ENCODE peak calls at places on chromosomes 1 and 21, in nine cellular contexts. K is effector memory CD4-positive, alpha-beta T cell; L is HepG2; P is fibroblast of lung; F is coronary artery; M is right cardiac atrium; R is neuronal stem cell; A is heart left ventricle; E is CD4-positive, alpha-beta T cell. T is an unnamed sample.

GRCh38 chr1:155104605-155105534 is 22.8 kb upstream of the EFNA1 start:
- DNase-seq in K (no peak), A (no peak), P (no peak), L (no peak), R (no peak), M (no peak), E (no peak), F (no peak), T (no peak)

GRCh38 chr1:240501115-240501514 is 110.8 kb downstream of the GREM2 start:
- DNase-seq in F (no peak), K (no peak), M (no peak), P (peak), E (no peak), R (no peak), A (no peak), L (no peak), T (no peak)

GRCh38 chr1:24009406-24009805 is 29.3 kb upstream of the SRSF10 start:
- DNase-seq in E (no peak), A (no peak), R (no peak), F (no peak), L (peak), K (no peak), P (peak), M (no peak), T (no peak)

GRCh38 chr1:56331207-56331891 is 248.0 kb downstream of the PLPP3 start:
- DNase-seq in E (no peak), F (no peak), A (no peak), L (peak), M (no peak), R (no peak), P (no peak), K (no peak), T (no peak)

GRCh38 chr1:214637722-214638473 is 34.9 kb downstream of the CENPF start:
- DNase-seq in P (peak), M (no peak), F (no peak), L (peak), E (peak), K (no peak), R (no peak), A (no peak), T (peak)

GRCh38 chr1:2174348-2175054 is 20.1 kb downstream of the FAAP20 start:
- DNase-seq in F (peak), L (peak), A (peak), M (peak), P (peak), R (peak), E (peak), K (no peak), T (peak)

GRCh38 chr1:8015809-8016165 is 10.3 kb downstream of the ERRFI1 start:
- DNase-seq in K (no peak), R (no peak), A (peak), M (peak), L (no peak), P (peak), F (no peak), E (no peak), T (no peak)

GRCh38 chr1:171794085-171794484 is 12.6 kb downstream of the METTL13 start:
- DNase-seq in F (no peak), P (peak), A (no peak), M (no peak), R (no peak), K (no peak), E (no peak), L (peak), T (peak)

GRCh38 chr1:215082532-215083407 is at the start of gene KCNK2:
- DNase-seq in K (no peak), F (no peak), R (peak), E (no peak), M (no peak), L (no peak), A (no peak), P (peak), T (no peak)

GRCh38 chr1:213987422-213987875 is 324 bp upstream of the PROX1 start:
- DNase-seq in P (no peak), E (no peak), L (no peak), R (no peak), F (no peak), M (peak), K (no peak), A (peak), T (no peak)

GRCh38 chr1:98452162-98452561 is 209.4 kb upstream of the SNX7 start:
- DNase-seq in K (no peak), L (no peak), F (no peak), P (no peak), A (no peak), R (no peak), M (no peak), E (no peak), T (no peak)

GRCh38 chr1:11736746-11737639 is 1.1 kb downstream of the AGTRAP start:
- DNase-seq in A (peak), L (peak), P (peak), R (no peak), E (peak), K (peak), M (peak), F (no peak), T (peak)

GRCh38 chr1:184299076-184299790 is 87.6 kb upstream of the C1orf21 start:
- DNase-seq in P (peak), R (no peak), L (no peak), K (no peak), M (no peak), F (no peak), E (no peak), A (no peak), T (no peak)

GRCh38 chr21:35829014-35829525 is 231.3 kb downstream of the SETD4 start:
- DNase-seq in A (no peak), K (no peak), L (no peak), F (no peak), M (no peak), R (no peak), P (no peak), E (no peak), T (no peak)

DNA sequence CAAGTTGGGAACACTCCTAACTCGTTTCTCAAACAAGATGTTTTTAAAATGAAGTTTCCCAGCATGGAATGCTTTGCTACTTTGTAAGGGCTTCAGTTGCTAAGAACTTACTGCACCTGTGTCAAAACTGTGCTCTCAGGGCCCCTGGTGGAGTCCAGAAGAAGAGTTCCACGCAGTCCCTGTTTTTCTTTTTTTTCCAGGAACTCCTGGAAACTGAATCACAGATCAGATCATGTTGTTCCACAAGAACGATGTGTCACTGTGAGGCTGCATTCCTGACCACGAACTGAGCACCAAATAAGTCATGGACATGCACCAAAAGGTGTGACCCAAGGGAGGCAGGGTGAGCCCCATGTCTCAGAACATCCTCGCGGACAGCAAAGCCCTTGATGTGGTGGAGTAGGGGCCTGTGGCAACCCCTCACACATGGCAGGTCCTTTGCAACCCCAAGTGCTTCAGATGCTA is 257.2 kb downstream of the KCNJ6 start:
- DNase-seq in M (no peak), P (peak), K (no peak), F (no peak), R (no peak), A (no peak), L (no peak), E (no peak), T (no peak)
- H3K27ac ChIP-seq in M (no peak), P (no peak), K (no peak), F (no peak), R (no peak), A (no peak), L (no peak), E (no peak), T (no peak)

DNA sequence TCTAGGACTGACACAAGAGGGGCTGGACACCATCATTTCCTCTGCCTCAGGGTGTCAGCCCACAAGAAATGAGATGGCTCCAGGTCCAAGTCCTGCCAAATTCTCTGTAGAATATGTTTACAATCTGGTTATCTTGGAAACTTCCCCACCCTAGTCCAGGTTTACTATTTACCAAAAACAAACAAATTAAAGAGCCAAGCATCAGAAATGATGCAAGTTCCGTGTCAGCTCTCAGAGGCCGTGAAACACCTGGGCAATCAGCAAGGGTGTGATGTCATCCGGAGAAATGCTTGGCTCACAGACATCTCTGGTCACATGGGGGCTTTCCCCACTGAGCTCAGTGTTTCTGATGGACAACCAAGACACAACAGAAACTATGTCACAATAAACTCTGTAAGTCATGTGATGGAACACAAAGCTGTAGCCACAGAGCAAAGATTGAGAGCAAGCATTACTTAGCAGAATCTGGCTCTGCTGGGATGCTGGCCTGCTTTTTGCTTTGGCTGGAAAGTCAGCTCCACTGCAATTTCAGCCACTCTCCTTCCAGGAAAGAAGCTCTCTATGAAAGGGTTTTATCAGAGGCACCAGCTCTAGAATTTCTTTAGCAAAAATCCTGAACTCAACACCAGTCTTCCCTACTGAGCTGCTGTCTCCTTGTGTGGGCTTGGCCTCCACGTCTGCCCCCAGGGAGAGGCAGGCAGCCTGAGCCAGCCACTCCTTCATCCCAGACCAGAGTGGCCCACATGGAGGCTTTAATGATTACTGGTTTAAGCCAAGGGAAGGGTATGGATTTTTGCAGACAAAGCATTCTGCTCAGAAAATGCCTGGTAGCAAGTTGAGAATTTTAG is 55.9 kb downstream of the NENF start:
- DNase-seq in F (no peak), K (no peak), R (no peak), M (peak), P (peak), L (peak), E (no peak), A (no peak), T (no peak)
- H3K27ac ChIP-seq in F (peak), K (no peak), R (no peak), M (no peak), P (no peak), L (no peak), E (no peak), A (peak), T (no peak)

DNA sequence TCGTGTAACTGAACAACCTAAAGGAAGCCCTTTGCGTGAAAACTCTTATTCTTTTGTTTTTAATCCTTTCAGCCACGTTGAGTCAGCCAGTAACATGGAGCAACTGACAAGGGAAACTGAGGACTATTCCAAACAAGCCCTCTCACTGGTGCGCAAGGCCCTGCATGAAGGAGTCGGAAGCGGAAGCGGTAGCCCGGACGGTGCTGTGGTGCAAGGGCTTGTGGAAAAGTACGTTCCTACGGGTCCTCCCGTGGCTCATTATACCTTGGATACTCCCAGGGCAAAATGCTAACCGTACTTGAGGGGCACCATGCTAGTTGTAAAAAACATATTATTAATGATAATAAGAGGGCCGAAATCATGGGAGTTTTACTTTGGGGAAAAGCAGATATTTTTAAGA is 49.4 kb downstream of the LAMC2 start:
- DNase-seq in E (no peak), M (no peak), A (no peak), P (no peak), K (no peak), R (no peak), L (no peak), F (no peak), T (no peak)
- H3K27ac ChIP-seq in E (no peak), M (peak), A (peak), P (peak), K (no peak), R (peak), L (no peak), F (peak), T (no peak)

GRCh38 chr21:33383056-33383888 is 19.9 kb upstream of the IFNGR2 start:
- DNase-seq in F (peak), M (peak), L (peak), A (peak), E (peak), R (no peak), P (peak), K (peak), T (peak)
- H3K27ac ChIP-seq in F (peak), M (peak), L (peak), A (peak), E (peak), R (no peak), P (peak), K (peak), T (no peak)